ENCODE peak calls at places on chromosomes 7 and 10, in four cellular contexts. E, W, L and A are unnamed samples.

GRCh38 chr7:55593515-55594318 is 21.4 kb upstream of the VOPP1 start:
- DNase-seq in E (no peak), W (peak), L (peak), A (peak)

GRCh38 chr7:50359995-50360925 is 55.7 kb downstream of the IKZF1 start:
- DNase-seq in E (no peak), W (peak), L (peak), A (no peak)

GRCh38 chr7:50614721-50615518 is 49.7 kb upstream of the DDC start:
- DNase-seq in E (no peak), W (no peak), L (no peak), A (no peak)

GRCh38 chr7:108222236-108222892 is 92.2 kb upstream of the LAMB4 start:
- DNase-seq in E (no peak), W (no peak), L (no peak), A (no peak)

GRCh38 chr10:3500408-3500856 is 284.6 kb downstream of the KLF6 start:
- DNase-seq in E (peak), W (no peak), L (no peak), A (no peak)

GRCh38 chr7:151060416-151061234 is 1.2 kb downstream of the SLC4A2 start:
- DNase-seq in E (no peak), W (no peak), L (peak), A (no peak)

GRCh38 chr7:28862876-28863275 is 95.3 kb downstream of the TRIL start:
- DNase-seq in E (no peak), W (no peak), L (no peak), A (no peak)

GRCh38 chr7:127474457-127474856 is 81.9 kb upstream of the ZNF800 start:
- DNase-seq in E (no peak), W (no peak), L (no peak), A (no peak)

GRCh38 chr7:130096243-130096827 is 26.0 kb downstream of the KLHDC10 start:
- DNase-seq in E (no peak), W (no peak), L (peak), A (no peak)

GRCh38 chr7:7553386-7553785 is 13.3 kb upstream of the MIOS start:
- DNase-seq in E (no peak), W (no peak), L (no peak), A (no peak)

GRCh38 chr10:3231951-3232730 is 59.6 kb upstream of the PITRM1 start:
- DNase-seq in E (no peak), W (no peak), L (no peak), A (no peak)

GRCh38 chr10:8591619-8592018 is 537.1 kb downstream of the GATA3 start:
- DNase-seq in E (no peak), W (no peak), L (no peak), A (no peak)

GRCh38 chr10:124152139-124152780 is 58.9 kb upstream of the CHST15 start:
- DNase-seq in E (no peak), W (peak), L (no peak), A (peak)

GRCh38 chr10:79234391-79235318 is 112.6 kb upstream of the PPIF start:
- DNase-seq in E (no peak), W (no peak), L (no peak), A (no peak)

GRCh38 chr10:87675396-87676376 is 16.0 kb downstream of the PAPSS2 start:
- DNase-seq in E (no peak), W (no peak), L (no peak), A (no peak)

GRCh38 chr7:15178065-15178464 is 275.5 kb upstream of the DGKB start:
- DNase-seq in E (no peak), W (no peak), L (no peak), A (no peak)

GRCh38 chr7:116592445-116592844 is 67.6 kb downstream of the CAV1 start:
- DNase-seq in E (no peak), W (no peak), L (peak), A (no peak)

GRCh38 chr10:37680716-37681616 is 176.4 kb downstream of the ZNF248 start:
- DNase-seq in E (no peak), W (no peak), L (no peak), A (no peak)

GRCh38 chr10:13439771-13440708 is 88.8 kb downstream of the BEND7 start:
- DNase-seq in E (no peak), W (peak), L (peak), A (peak)

GRCh38 chr10:72913287-72913686 is 19.7 kb downstream of the OIT3 start:
- DNase-seq in E (no peak), W (no peak), L (no peak), A (no peak)

GRCh38 chr10:11813855-11814557 is 9.2 kb upstream of the PROSER2 start:
- DNase-seq in E (no peak), W (no peak), L (no peak), A (no peak)

GRCh38 chr7:99042957-99043356 is 101.0 kb downstream of the SMURF1 start:
- DNase-seq in E (no peak), W (no peak), L (no peak), A (no peak)

GRCh38 chr7:42082144-42082543 is 154.9 kb downstream of the GLI3 start:
- DNase-seq in E (no peak), W (no peak), L (no peak), A (no peak)

GRCh38 chr7:13989138-13989943 is at the start of gene ETV1:
- DNase-seq in E (no peak), W (peak), L (peak), A (peak)

GRCh38 chr7:18019562-18019961 is 8.1 kb downstream of the PRPS1L1 start:
- DNase-seq in E (no peak), W (no peak), L (no peak), A (no peak)

GRCh38 chr7:28358423-28358868 is 53.9 kb upstream of the CREB5 start:
- DNase-seq in E (no peak), W (no peak), L (no peak), A (no peak)

GRCh38 chr10:97123713-97124112 is 62.0 kb downstream of the SLIT1 start:
- DNase-seq in E (no peak), W (no peak), L (no peak), A (no peak)

GRCh38 chr10:31650010-31650409 is 278.6 kb downstream of the ARHGAP12 start:
- DNase-seq in E (no peak), W (peak), L (no peak), A (no peak)

GRCh38 chr7:28488061-28488791 is 75.9 kb downstream of the CREB5 start:
- DNase-seq in E (no peak), W (no peak), L (no peak), A (no peak)

GRCh38 chr7:150580995-150581394 is 13.8 kb downstream of the GIMAP4 start:
- DNase-seq in E (no peak), W (no peak), L (no peak), A (no peak)

GRCh38 chr10:110158051-110159005 is 49.1 kb upstream of the MXI1 start:
- DNase-seq in E (no peak), W (no peak), L (no peak), A (no peak)

GRCh38 chr10:3811331-3811870 is 26.4 kb upstream of the KLF6 start:
- DNase-seq in E (no peak), W (no peak), L (no peak), A (no peak)

GRCh38 chr7:34011017-34011680 is 105.8 kb downstream of the BMPER start:
- DNase-seq in E (no peak), W (no peak), L (no peak), A (no peak)

GRCh38 chr7:22444181-22444966 is 55.6 kb downstream of the STEAP1B start:
- DNase-seq in E (no peak), W (no peak), L (no peak), A (no peak)

GRCh38 chr7:158353606-158354570 is 233.7 kb downstream of the PTPRN2 start:
- DNase-seq in E (peak), W (no peak), L (peak), A (peak)

GRCh38 chr7:80089341-80089740 is 45.3 kb upstream of the GNAI1 start:
- DNase-seq in E (no peak), W (no peak), L (no peak), A (no peak)

DNA sequence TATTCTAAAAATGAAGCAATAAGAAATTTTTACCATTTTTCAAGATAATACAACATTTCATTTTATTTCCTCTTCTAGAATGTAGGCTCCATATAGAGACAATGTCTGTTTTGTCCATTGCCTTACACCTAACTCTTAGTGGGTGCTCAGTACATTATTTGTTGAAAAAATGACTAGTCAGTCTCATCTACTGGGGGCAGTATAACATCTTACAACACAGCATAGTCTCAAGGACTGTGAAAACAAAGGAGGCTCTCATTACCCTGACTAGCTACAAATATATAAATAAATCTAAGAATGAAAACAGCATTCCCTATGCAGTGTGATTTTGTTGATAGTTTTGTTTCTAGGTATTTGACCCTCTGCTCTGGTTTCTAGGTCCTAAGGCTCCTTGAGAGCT is 11.6 kb downstream of the CRPPA start:
- DNase-seq in E (no peak), W (no peak), L (no peak), A (no peak)
- TF ChIP-seq CTCF in E (peak), W (no peak), L (peak), A (no peak)

GRCh38 chr7:79063019-79063698 is 390.3 kb downstream of the MAGI2 start:
- DNase-seq in E (no peak), W (no peak), L (no peak), A (no peak)
- TF ChIP-seq CTCF in E (no peak), W (no peak), L (no peak), A (no peak)

DNA sequence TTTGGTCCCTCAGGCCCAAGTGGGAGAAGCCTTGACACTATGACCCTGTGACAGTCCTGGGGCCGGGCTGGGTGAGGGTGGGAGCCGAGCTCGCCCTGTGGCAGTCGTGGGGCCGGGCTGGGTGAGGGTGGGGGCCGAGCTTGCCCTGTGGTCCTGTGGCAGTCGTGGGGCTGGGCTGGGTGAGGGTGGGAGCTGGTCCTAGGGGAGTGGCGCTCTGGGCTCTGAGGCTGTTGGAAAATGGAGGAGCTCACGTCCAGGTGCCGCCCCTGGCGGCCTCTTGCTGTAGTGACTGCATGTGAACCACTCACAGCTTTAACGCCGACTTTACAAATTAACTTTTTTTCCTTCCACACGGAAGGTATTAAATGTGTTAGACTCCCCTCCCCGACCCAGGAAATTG is 312.6 kb downstream of the WDR37 start:
- DNase-seq in E (no peak), W (no peak), L (peak), A (peak)
- TF ChIP-seq CTCF in E (peak), W (peak), L (peak), A (peak)

DNA sequence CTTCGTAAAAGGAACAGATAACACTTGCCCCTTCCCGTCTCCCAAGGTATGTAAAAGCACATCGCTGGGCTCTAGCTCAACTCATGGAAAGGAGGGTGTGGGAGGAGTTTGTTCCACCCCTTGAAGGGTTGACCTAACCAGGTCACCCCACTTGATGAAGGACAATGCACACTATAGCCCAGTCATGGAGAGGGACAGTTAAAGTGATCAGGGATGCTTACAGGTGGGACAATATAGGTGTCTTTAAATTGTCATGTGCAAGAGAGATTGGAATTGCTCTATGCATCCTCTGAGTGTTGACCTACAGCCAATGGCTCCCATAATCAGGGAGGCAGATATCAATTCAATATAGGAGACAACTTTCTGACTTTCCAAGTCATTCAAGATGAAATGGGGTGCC is 448.2 kb downstream of the GRID1 start:
- DNase-seq in E (no peak), W (no peak), L (no peak), A (no peak)
- TF ChIP-seq CTCF in E (no peak), W (no peak), L (no peak), A (no peak)

DNA sequence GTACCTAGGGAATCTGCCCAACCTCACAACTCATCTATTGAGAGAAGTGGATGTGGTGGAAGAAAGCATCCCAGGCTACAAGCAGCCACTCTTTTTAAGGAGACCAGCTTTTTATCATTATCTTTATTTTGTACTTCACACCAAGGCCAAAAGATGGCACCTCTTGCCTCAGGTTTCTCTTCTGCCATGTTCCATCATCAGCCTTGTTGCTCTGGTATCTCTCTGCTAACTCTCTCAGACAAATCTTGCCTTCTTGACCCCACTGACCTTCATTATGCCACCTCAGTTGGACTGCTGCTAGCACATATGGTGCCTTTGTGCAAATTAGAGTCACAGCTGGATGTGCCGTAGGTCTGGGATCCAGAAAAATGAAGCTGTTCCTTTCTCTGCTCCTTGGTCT is 47.2 kb upstream of the DYNC1I1 start:
- DNase-seq in E (no peak), W (no peak), L (no peak), A (no peak)
- TF ChIP-seq CTCF in E (no peak), W (no peak), L (peak), A (no peak)

GRCh38 chr7:139716156-139716942 is 61.4 kb downstream of the HIPK2 start:
- DNase-seq in E (no peak), W (no peak), L (no peak), A (no peak)
- TF ChIP-seq CTCF in E (no peak), W (no peak), L (no peak), A (no peak)

GRCh38 chr10:132975976-132976682 is 33.8 kb upstream of the CFAP46 start:
- DNase-seq in E (peak), W (peak), L (no peak), A (peak)

GRCh38 chr10:132977807-132978206 is 35.4 kb upstream of the CFAP46 start:
- DNase-seq in E (no peak), W (peak), L (no peak), A (peak)

GRCh38 chr10:132974886-132975881 is 32.8 kb upstream of the CFAP46 start:
- DNase-seq in E (peak), W (peak), L (no peak), A (peak)

GRCh38 chr10:132978542-132978941 is 36.2 kb upstream of the CFAP46 start:
- DNase-seq in E (no peak), W (no peak), L (no peak), A (peak)

DNA sequence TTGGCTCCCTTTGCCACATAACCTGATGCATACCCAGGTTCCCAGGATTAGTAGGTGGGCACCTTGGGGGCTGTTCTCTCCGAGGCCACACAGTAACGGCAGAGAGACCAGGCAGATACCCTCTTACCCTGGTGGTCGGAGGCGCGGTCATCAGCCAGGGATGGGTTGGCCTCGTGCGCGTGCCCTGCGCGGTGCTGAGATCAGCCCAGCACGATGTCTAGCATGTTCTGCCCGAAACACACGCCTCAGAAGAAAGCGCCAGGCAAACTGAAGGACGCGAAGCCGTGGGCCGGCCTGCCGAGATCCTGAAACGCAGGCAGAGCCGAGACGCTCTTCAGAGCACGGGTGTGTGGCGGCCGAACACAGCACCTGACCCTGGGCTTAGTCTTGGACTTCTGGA is 34.7 kb upstream of the CFAP46 start:
- DNase-seq in E (peak), W (peak), L (no peak), A (no peak)
- TF ChIP-seq CTCF in E (no peak), W (no peak), L (no peak), A (no peak)

DNA sequence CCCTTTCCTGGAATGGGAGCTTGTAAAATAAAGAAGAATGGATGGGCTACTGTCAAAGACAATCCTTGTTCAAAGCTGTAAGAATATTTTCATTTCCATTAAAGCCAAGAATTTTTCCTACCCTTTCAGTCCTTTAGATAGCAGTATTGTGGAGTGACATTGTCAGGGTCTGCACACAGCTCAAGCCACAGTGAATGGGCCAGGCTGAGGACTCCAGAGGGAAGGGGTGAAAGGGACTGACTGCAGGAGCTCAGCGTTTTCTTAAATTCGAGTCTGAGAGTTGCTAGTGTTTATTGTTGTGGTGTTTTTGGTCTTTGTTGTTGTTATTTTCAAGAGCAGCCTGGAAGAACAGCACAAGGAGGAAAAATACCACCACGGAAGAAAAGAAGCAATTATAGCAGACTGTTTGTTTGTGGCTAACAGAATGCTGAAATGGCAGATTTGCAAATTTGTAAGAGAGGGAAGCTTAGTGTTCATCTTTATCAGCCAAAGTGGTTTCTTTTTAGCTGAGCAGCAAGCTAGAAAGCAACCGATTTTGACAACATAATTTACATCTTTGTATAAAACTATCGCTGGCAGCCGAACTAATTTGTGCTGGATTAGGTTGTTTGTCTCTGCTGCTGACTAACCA is 192.0 kb downstream of the LRMDA start:
- DNase-seq in E (no peak), W (no peak), L (no peak), A (no peak)
- TF ChIP-seq CTCF in E (no peak), W (no peak), L (no peak), A (no peak)